ENCODE peak calls at places on chromosomes 7 and 10, in six cellular contexts. X is ovary, C is PC-3, R is epithelial cell of esophagus, W is spleen, N is left lung. Z is an unnamed sample.

GRCh38 chr10:78605800-78606350 is 462.9 kb upstream of the ZMIZ1 start:
- DNase-seq in X (no peak), C (peak; percentile 99), R (peak; percentile 67), W (no peak), N (no peak), Z (no peak)

GRCh38 chr10:75211007-75211735 is 575 bp downstream of the VDAC2 start:
- DNase-seq in X (no peak), C (peak; percentile 73), R (peak; percentile 83), W (no peak), N (no peak), Z (peak; percentile 51)

GRCh38 chr7:48938539-48938938 is 14.2 kb downstream of the CDC14C start:
- DNase-seq in X (peak; percentile 31), C (peak; percentile 70), R (peak; percentile 27), W (no peak), N (no peak), Z (no peak)

GRCh38 chr7:118938845-118939244 is 714.3 kb downstream of the ANKRD7 start:
- DNase-seq in X (no peak), C (no peak), R (no peak), W (no peak), N (no peak), Z (no peak)

GRCh38 chr10:128047337-128047736 is 78.9 kb downstream of the MKI67 start:
- DNase-seq in X (peak; percentile 10), C (peak; percentile 88), R (peak; percentile 97), W (peak; percentile 98), N (peak; percentile 96), Z (peak; percentile 88)

GRCh38 chr10:89390875-89391576 is 1.4 kb upstream of the IFIT1 start:
- DNase-seq in X (no peak), C (no peak), R (no peak), W (no peak), N (no peak), Z (no peak)

GRCh38 chr10:116690356-116691078 is 51.8 kb downstream of the HSPA12A start:
- DNase-seq in X (peak; percentile 76), C (peak; percentile 4), R (peak; percentile 18), W (no peak), N (no peak), Z (no peak)

GRCh38 chr10:49664006-49664841 is 15.2 kb upstream of the C10orf53 start:
- DNase-seq in X (no peak), C (no peak), R (no peak), W (no peak), N (no peak), Z (no peak)

GRCh38 chr7:44277851-44278250 is 47.5 kb downstream of the CAMK2B start:
- DNase-seq in X (peak; percentile 11), C (no peak), R (no peak), W (no peak), N (peak; percentile 60), Z (peak; percentile 73)

GRCh38 chr7:82405291-82405690 is 38.3 kb downstream of the CACNA2D1 start:
- DNase-seq in X (no peak), C (no peak), R (no peak), W (no peak), N (no peak), Z (no peak)

GRCh38 chr10:112765717-112766235 is 184.3 kb upstream of the TCF7L2 start:
- DNase-seq in X (no peak), C (no peak), R (no peak), W (no peak), N (no peak), Z (no peak)

GRCh38 chr7:66720571-66720970 is 20.0 kb upstream of the RABGEF1 start:
- DNase-seq in X (no peak), C (no peak), R (no peak), W (no peak), N (no peak), Z (no peak)

GRCh38 chr7:50869108-50869716 is 86.5 kb upstream of the GRB10 start:
- DNase-seq in X (no peak), C (peak; percentile 87), R (peak; percentile 84), W (no peak), N (no peak), Z (no peak)

GRCh38 chr7:50302486-50303081 is 1.9 kb upstream of the IKZF1 start:
- DNase-seq in X (no peak), C (no peak), R (no peak), W (no peak), N (peak; percentile 68), Z (no peak)

GRCh38 chr7:97555845-97556431 is 175.9 kb upstream of the TAC1 start:
- DNase-seq in X (no peak), C (peak; percentile 39), R (peak; percentile 23), W (no peak), N (no peak), Z (no peak)

GRCh38 chr10:72329290-72330058 is 25.2 kb downstream of the DNAJB12 start:
- DNase-seq in X (peak; percentile 55), C (no peak), R (no peak), W (peak; percentile 84), N (no peak), Z (no peak)

GRCh38 chr7:25720427-25720826 is 431.6 kb upstream of the NFE2L3 start:
- DNase-seq in X (no peak), C (peak; percentile 22), R (peak; percentile 39), W (no peak), N (no peak), Z (no peak)

GRCh38 chr7:91325731-91326130 is 61.5 kb downstream of the FZD1 start:
- DNase-seq in X (no peak), C (no peak), R (no peak), W (no peak), N (no peak), Z (no peak)

GRCh38 chr7:106050743-106051110 is 61.4 kb downstream of the SYPL1 start:
- DNase-seq in X (no peak), C (peak; percentile 80), R (peak; percentile 90), W (no peak), N (no peak), Z (no peak)

DNA sequence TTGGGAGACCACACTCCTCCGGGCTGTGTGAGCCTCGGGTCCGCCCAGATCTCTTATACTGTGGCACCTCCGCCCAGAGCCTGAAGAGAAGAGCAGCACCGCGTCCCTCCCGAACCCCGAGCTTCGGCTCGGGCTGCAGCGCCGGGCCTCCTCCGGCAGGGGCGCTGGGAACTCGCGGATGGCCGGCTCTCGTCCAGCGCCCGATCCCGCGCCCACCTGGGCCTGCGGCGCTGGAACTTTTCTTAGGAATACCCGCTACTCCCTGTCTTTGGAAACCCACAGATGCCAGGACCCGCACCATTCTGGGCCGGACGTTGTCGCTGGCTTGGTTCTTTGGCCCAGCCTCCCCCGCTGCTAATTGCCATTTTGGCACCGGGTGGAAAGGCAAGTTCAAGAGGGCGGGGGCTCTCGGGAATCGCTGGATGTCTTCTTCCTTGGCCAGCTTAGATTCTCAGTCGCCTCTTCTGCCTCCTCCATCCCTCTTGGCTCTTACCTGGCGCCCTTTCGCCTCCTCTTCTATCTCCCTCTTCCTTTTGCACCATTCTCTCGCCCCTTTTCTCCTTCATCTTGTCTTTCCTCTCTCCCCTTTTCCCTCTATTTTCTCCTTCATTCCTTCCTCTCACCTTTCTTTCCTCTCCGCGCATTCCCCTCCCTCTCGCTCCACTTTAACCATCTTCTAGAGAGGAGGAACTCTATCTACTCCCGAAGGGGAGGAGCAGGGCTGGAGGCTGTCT is 2.1 kb upstream of the SORCS3 start:
- DNase-seq in X (no peak), C (no peak), R (peak; percentile 5), W (peak; percentile 61), N (peak; percentile 63), Z (no peak)
- H3K4me3 ChIP-seq in X (no peak overlapping the region), C (no peak overlapping the region), R (no peak overlapping the region), W (no peak overlapping the region), N (no peak overlapping the region), Z (no peak overlapping the region)

DNA sequence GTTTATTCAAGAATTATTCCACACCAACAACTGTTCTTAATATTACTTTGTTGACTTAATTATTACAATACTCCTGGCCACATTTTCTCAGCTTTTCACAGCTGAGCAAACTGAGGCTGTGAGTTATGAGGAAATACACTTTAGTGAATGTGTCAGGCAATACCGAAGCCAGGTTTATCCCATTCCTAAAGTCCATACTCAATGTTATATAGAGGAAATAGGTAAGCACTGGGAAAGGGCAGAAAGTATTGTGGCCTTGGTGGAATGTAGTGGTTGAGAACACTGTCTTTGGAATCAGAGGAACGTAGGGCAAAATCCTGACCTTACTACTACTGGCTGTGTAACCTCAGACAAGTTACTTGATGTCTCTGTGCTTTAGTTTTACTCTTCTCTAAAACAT is 110.8 kb downstream of the CD36 start:
- DNase-seq in X (no peak), C (no peak), R (no peak), W (no peak), N (no peak), Z (no peak)
- H3K4me3 ChIP-seq in X (no peak overlapping the region), C (no peak overlapping the region), R (no peak overlapping the region), W (no peak overlapping the region), N (no peak overlapping the region), Z (no peak overlapping the region)

DNA sequence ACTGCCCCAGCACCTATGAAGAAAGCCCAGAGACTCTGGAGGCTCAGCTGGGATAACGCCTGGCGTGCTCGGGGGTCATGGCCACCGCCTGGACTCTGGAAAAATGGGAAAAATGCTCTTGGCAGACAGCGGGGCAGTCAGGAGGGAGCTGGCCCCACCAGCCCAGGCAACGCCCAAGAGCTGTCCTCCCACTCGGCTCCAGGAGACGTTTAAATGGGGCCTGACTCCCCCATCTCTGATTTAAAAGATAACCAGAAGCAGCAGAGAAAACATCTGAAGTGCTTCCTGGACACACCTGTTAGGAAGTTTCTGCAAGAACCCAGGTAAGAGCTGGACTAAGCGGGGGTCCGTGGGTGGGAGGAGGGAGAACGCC is 83.7 kb upstream of the INSIG1 start:
- DNase-seq in X (no peak), C (no peak), R (no peak), W (peak; percentile 41), N (peak; percentile 49), Z (peak; percentile 46)
- H3K4me3 ChIP-seq in X (no peak overlapping the region), C (peak overlapping the region; percentile 66), R (no peak overlapping the region), W (no peak overlapping the region), N (no peak overlapping the region), Z (no peak overlapping the region)

GRCh38 chr10:10787586-10787985 is 230.1 kb upstream of the CELF2 start:
- DNase-seq in X (no peak), C (no peak), R (no peak), W (no peak), N (no peak), Z (no peak)
- H3K4me3 ChIP-seq in X (no peak overlapping the region), C (no peak overlapping the region), R (no peak overlapping the region), W (no peak overlapping the region), N (no peak overlapping the region), Z (no peak overlapping the region)

GRCh38 chr7:135965602-135966001 is 11.6 kb downstream of the MTPN start:
- DNase-seq in X (no peak), C (no peak), R (no peak), W (no peak), N (no peak), Z (no peak)
- H3K4me3 ChIP-seq in X (no peak overlapping the region), C (no peak overlapping the region), R (no peak overlapping the region), W (no peak overlapping the region), N (no peak overlapping the region), Z (no peak overlapping the region)